ENCODE peak calls at places on chromosomes 3 and 15, in five cellular contexts. H is tibial nerve, V is cardiac fibroblast, G is Daoy, X is astrocyte of the spinal cord. L is an unnamed sample.

GRCh38 chr3:149576071-149576564 is 81.7 kb downstream of the WWTR1 start:
- DNase-seq in V (peak; percentile 98), X (peak; percentile 98), G (peak; percentile 98), H (no peak), L (no peak)

GRCh38 chr3:90136468-90137191 is 1029.2 kb downstream of the EPHA3 start:
- DNase-seq in X (no peak), V (no peak), H (no peak), G (no peak), L (no peak)

GRCh38 chr3:156307704-156308103 is 187.3 kb downstream of the KCNAB1 start:
- DNase-seq in X (peak; percentile 81), H (peak; percentile 79), V (peak; percentile 86), G (peak; percentile 77), L (peak; percentile 86)

GRCh38 chr15:51183076-51183475 is 88.4 kb upstream of the TNFAIP8L3 start:
- DNase-seq in V (no peak), H (no peak), G (no peak), X (no peak), L (no peak)

GRCh38 chr3:64454179-64454578 is 228.9 kb upstream of the PRICKLE2 start:
- DNase-seq in X (peak; percentile 77), V (peak; percentile 78), H (no peak), G (peak; percentile 44), L (no peak)

GRCh38 chr3:123295171-123295900 is 93.6 kb downstream of the SEC22A start:
- DNase-seq in X (no peak), V (no peak), H (no peak), G (no peak), L (no peak)

GRCh38 chr15:63034568-63034967 is 8.0 kb upstream of the TPM1 start:
- DNase-seq in G (no peak), X (no peak), H (no peak), V (no peak), L (no peak)

GRCh38 chr15:71743861-71744382 is 66.4 kb upstream of the NR2E3 start:
- DNase-seq in H (peak; percentile 72), V (peak; percentile 64), X (peak; percentile 56), G (peak; percentile 56), L (no peak)

GRCh38 chr15:54026891-54027290 is 48.6 kb downstream of the UNC13C start:
- DNase-seq in G (no peak), X (no peak), V (no peak), H (no peak), L (no peak)

GRCh38 chr3:153673853-153674252 is 447.3 kb upstream of the ARHGEF26 start:
- DNase-seq in H (no peak), G (no peak), V (no peak), X (no peak), L (no peak)

GRCh38 chr15:44340410-44340809 is 51.9 kb downstream of the GOLM2 start:
- DNase-seq in X (peak; percentile 80), G (peak; percentile 38), H (no peak), V (peak; percentile 74), L (no peak)

GRCh38 chr3:150050510-150050909 is 79.8 kb upstream of the PFN2 start:
- DNase-seq in H (no peak), V (no peak), G (no peak), X (no peak), L (no peak)

GRCh38 chr15:31272558-31273257 is 53.9 kb upstream of the KLF13 start:
- DNase-seq in H (no peak), V (no peak), X (no peak), G (no peak), L (peak; percentile 56)

GRCh38 chr3:112390783-112391641 is 58.1 kb downstream of the CD200 start:
- DNase-seq in X (peak; percentile 98), G (peak; percentile 89), H (no peak), V (peak; percentile 99), L (no peak)

GRCh38 chr3:14329116-14329830 is 73.1 kb upstream of the SLC6A6 start:
- DNase-seq in X (peak; percentile 48), V (no peak), G (peak; percentile 69), H (no peak), L (no peak)

GRCh38 chr15:92666780-92667179 is 11.2 kb upstream of the FAM174B start:
- DNase-seq in X (no peak), G (no peak), V (peak; percentile 76), H (peak; percentile 57), L (peak; percentile 70)

GRCh38 chr3:125126323-125126722 is 70.5 kb upstream of the HEG1 start:
- DNase-seq in V (no peak), H (no peak), G (no peak), X (no peak), L (no peak)

GRCh38 chr3:127417709-127418559 is 130.1 kb upstream of the PRR20G start:
- DNase-seq in X (no peak), G (no peak), V (peak; percentile 12), H (no peak), L (peak; percentile 63)

GRCh38 chr15:78625621-78626280 is 5.0 kb upstream of the CHRNA3 start:
- DNase-seq in X (no peak), H (no peak), V (no peak), G (no peak), L (no peak)

GRCh38 chr3:42751609-42752008 is 21.4 kb downstream of the CCDC13 start:
- DNase-seq in G (no peak), H (no peak), X (no peak), V (peak; percentile 26), L (peak; percentile 51)

GRCh38 chr3:114179575-114179974 is 723 bp upstream of the DRD3 start:
- DNase-seq in G (peak; percentile 26), X (peak; percentile 24), H (no peak), V (peak; percentile 50), L (no peak)